ENCODE peak calls at places on chromosomes 13 and 19, in eight cellular contexts. One of them, this sample, is unnamed.

GRCh38 chr13:33057019-33057785 is 41.0 kb downstream of the KL start:
- DNase-seq in activated CD4-positive, alpha-beta T cell treated with anti-CD3 and anti-CD28 coated beads, Interleukin-2, amount 50 U/mL, for 4 hours: no peak
- DNase-seq in cardiac fibroblast: peak; percentile 38
- DNase-seq in prostate gland: no peak
- DNase-seq in NCI-H187: no peak
- DNase-seq in effector CD4-positive, alpha-beta T cell: no peak
- DNase-seq in CD8-positive, alpha-beta T cell: no peak
- DNase-seq in cardiac muscle cell: peak; percentile 29
- DNase-seq in this sample: no peak

GRCh38 chr13:20001351-20001750 is 42.8 kb downstream of the ZMYM2 start:
- DNase-seq in cardiac muscle cell: peak; percentile 30
- DNase-seq in effector CD4-positive, alpha-beta T cell: no peak
- DNase-seq in cardiac fibroblast: no peak
- DNase-seq in CD8-positive, alpha-beta T cell: no peak
- DNase-seq in activated CD4-positive, alpha-beta T cell treated with anti-CD3 and anti-CD28 coated beads, Interleukin-2, amount 50 U/mL, for 4 hours: no peak
- DNase-seq in NCI-H187: no peak
- DNase-seq in prostate gland: no peak
- DNase-seq in this sample: no peak

GRCh38 chr13:33194820-33195692 is 90.5 kb downstream of the STARD13 start:
- DNase-seq in cardiac fibroblast: peak; percentile 99
- DNase-seq in CD8-positive, alpha-beta T cell: no peak
- DNase-seq in NCI-H187: no peak
- DNase-seq in activated CD4-positive, alpha-beta T cell treated with anti-CD3 and anti-CD28 coated beads, Interleukin-2, amount 50 U/mL, for 4 hours: no peak
- DNase-seq in cardiac muscle cell: peak; percentile 96
- DNase-seq in effector CD4-positive, alpha-beta T cell: no peak
- DNase-seq in prostate gland: no peak
- DNase-seq in this sample: no peak

GRCh38 chr13:27110056-27110746 is 61.4 kb downstream of the USP12 start:
- DNase-seq in activated CD4-positive, alpha-beta T cell treated with anti-CD3 and anti-CD28 coated beads, Interleukin-2, amount 50 U/mL, for 4 hours: no peak
- DNase-seq in cardiac fibroblast: no peak
- DNase-seq in CD8-positive, alpha-beta T cell: no peak
- DNase-seq in NCI-H187: no peak
- DNase-seq in effector CD4-positive, alpha-beta T cell: no peak
- DNase-seq in cardiac muscle cell: no peak
- DNase-seq in prostate gland: no peak
- DNase-seq in this sample: no peak

GRCh38 chr19:51695088-51695487 is 2.0 kb downstream of the SPACA6 start:
- DNase-seq in cardiac fibroblast: no peak
- DNase-seq in activated CD4-positive, alpha-beta T cell treated with anti-CD3 and anti-CD28 coated beads, Interleukin-2, amount 50 U/mL, for 4 hours: no peak
- DNase-seq in prostate gland: no peak
- DNase-seq in NCI-H187: no peak
- DNase-seq in cardiac muscle cell: no peak
- DNase-seq in effector CD4-positive, alpha-beta T cell: no peak
- DNase-seq in CD8-positive, alpha-beta T cell: no peak
- DNase-seq in this sample: no peak

GRCh38 chr13:71460179-71460578 is 406.8 kb downstream of the DACH1 start:
- DNase-seq in effector CD4-positive, alpha-beta T cell: no peak
- DNase-seq in cardiac fibroblast: peak; percentile 22
- DNase-seq in cardiac muscle cell: peak; percentile 47
- DNase-seq in CD8-positive, alpha-beta T cell: no peak
- DNase-seq in NCI-H187: no peak
- DNase-seq in prostate gland: no peak
- DNase-seq in activated CD4-positive, alpha-beta T cell treated with anti-CD3 and anti-CD28 coated beads, Interleukin-2, amount 50 U/mL, for 4 hours: no peak
- DNase-seq in this sample: no peak

GRCh38 chr19:46416077-46416709 is 2.8 kb upstream of the CCDC8 start:
- DNase-seq in NCI-H187: peak; percentile 92
- DNase-seq in activated CD4-positive, alpha-beta T cell treated with anti-CD3 and anti-CD28 coated beads, Interleukin-2, amount 50 U/mL, for 4 hours: no peak
- DNase-seq in cardiac muscle cell: peak; percentile 96
- DNase-seq in prostate gland: peak; percentile 59
- DNase-seq in cardiac fibroblast: peak; percentile 86
- DNase-seq in CD8-positive, alpha-beta T cell: no peak
- DNase-seq in effector CD4-positive, alpha-beta T cell: no peak
- DNase-seq in this sample: no peak

GRCh38 chr19:45569619-45570421 is 14.8 kb downstream of the OPA3 start:
- DNase-seq in NCI-H187: no peak
- DNase-seq in CD8-positive, alpha-beta T cell: peak; percentile 59
- DNase-seq in activated CD4-positive, alpha-beta T cell treated with anti-CD3 and anti-CD28 coated beads, Interleukin-2, amount 50 U/mL, for 4 hours: peak; percentile 38
- DNase-seq in effector CD4-positive, alpha-beta T cell: peak; percentile 37
- DNase-seq in prostate gland: peak; percentile 24
- DNase-seq in cardiac fibroblast: peak; percentile 58
- DNase-seq in cardiac muscle cell: peak; percentile 49
- DNase-seq in this sample: peak; percentile 45

GRCh38 chr19:31548941-31549340 is 199.7 kb upstream of the TSHZ3 start:
- DNase-seq in effector CD4-positive, alpha-beta T cell: no peak
- DNase-seq in cardiac muscle cell: peak; percentile 63
- DNase-seq in CD8-positive, alpha-beta T cell: no peak
- DNase-seq in prostate gland: no peak
- DNase-seq in activated CD4-positive, alpha-beta T cell treated with anti-CD3 and anti-CD28 coated beads, Interleukin-2, amount 50 U/mL, for 4 hours: no peak
- DNase-seq in cardiac fibroblast: peak; percentile 61
- DNase-seq in NCI-H187: no peak
- DNase-seq in this sample: no peak